ENCODE peak calls at places on chromosomes 6 and 20, in eight cellular contexts. One of them, this sample, is unnamed.

GRCh38 chr20:51650685-51651134 is 108.2 kb upstream of the NFATC2 start:
- DNase-seq in endothelial cell: no peak
- DNase-seq in GM10248: no peak
- DNase-seq in heart right ventricle: no peak
- DNase-seq in PC-3: peak; percentile 73
- DNase-seq in progenitor cell of endocrine pancreas: no peak
- DNase-seq in AG09319: no peak
- DNase-seq in H1: no peak
- DNase-seq in this sample: no peak

GRCh38 chr6:9103876-9104521 is 668.7 kb upstream of the SLC35B3 start:
- DNase-seq in endothelial cell: no peak
- DNase-seq in GM10248: no peak
- DNase-seq in heart right ventricle: no peak
- DNase-seq in PC-3: no peak
- DNase-seq in progenitor cell of endocrine pancreas: no peak
- DNase-seq in AG09319: no peak
- DNase-seq in H1: no peak
- DNase-seq in this sample: no peak

GRCh38 chr6:105909084-105909483 is 177.1 kb upstream of the PRDM1 start:
- DNase-seq in endothelial cell: no peak
- DNase-seq in GM10248: no peak
- DNase-seq in heart right ventricle: no peak
- DNase-seq in PC-3: no peak
- DNase-seq in progenitor cell of endocrine pancreas: no peak
- DNase-seq in AG09319: no peak
- DNase-seq in H1: no peak
- DNase-seq in this sample: no peak

GRCh38 chr6:85403331-85404015 is 46.4 kb upstream of the NT5E start:
- DNase-seq in endothelial cell: no peak
- DNase-seq in GM10248: no peak
- DNase-seq in heart right ventricle: no peak
- DNase-seq in PC-3: peak; percentile 77
- DNase-seq in progenitor cell of endocrine pancreas: no peak
- DNase-seq in AG09319: no peak
- DNase-seq in H1: no peak
- DNase-seq in this sample: no peak

GRCh38 chr6:33241968-33242367 is 29.7 kb downstream of the VPS52 start:
- DNase-seq in endothelial cell: no peak
- DNase-seq in GM10248: no peak
- DNase-seq in heart right ventricle: no peak
- DNase-seq in PC-3: no peak
- DNase-seq in progenitor cell of endocrine pancreas: no peak
- DNase-seq in AG09319: no peak
- DNase-seq in H1: no peak
- DNase-seq in this sample: no peak

GRCh38 chr6:166565084-166565651 is 21.3 kb downstream of the RAMACL start:
- DNase-seq in endothelial cell: no peak
- DNase-seq in GM10248: no peak
- DNase-seq in heart right ventricle: peak; percentile 46
- DNase-seq in PC-3: no peak
- DNase-seq in progenitor cell of endocrine pancreas: no peak
- DNase-seq in AG09319: no peak
- DNase-seq in H1: no peak
- DNase-seq in this sample: no peak

GRCh38 chr20:11379257-11380011 is 538.3 kb upstream of the BTBD3 start:
- DNase-seq in endothelial cell: no peak
- DNase-seq in GM10248: no peak
- DNase-seq in heart right ventricle: no peak
- DNase-seq in PC-3: no peak
- DNase-seq in progenitor cell of endocrine pancreas: peak; percentile 20
- DNase-seq in AG09319: no peak
- DNase-seq in H1: peak; percentile 80
- DNase-seq in this sample: no peak

GRCh38 chr6:130903602-130904001 is 76.4 kb downstream of the SMLR1 start:
- DNase-seq in endothelial cell: no peak
- DNase-seq in GM10248: no peak
- DNase-seq in heart right ventricle: no peak
- DNase-seq in PC-3: no peak
- DNase-seq in progenitor cell of endocrine pancreas: no peak
- DNase-seq in AG09319: no peak
- DNase-seq in H1: no peak
- DNase-seq in this sample: no peak

GRCh38 chr6:37314117-37314802 is 39.5 kb upstream of the RNF8 start:
- DNase-seq in endothelial cell: no peak
- DNase-seq in GM10248: no peak
- DNase-seq in heart right ventricle: no peak
- DNase-seq in PC-3: no peak
- DNase-seq in progenitor cell of endocrine pancreas: no peak
- DNase-seq in AG09319: no peak
- DNase-seq in H1: no peak
- DNase-seq in this sample: no peak

GRCh38 chr6:132365319-132365907 is 35.9 kb downstream of the MOXD1 start:
- DNase-seq in endothelial cell: no peak
- DNase-seq in GM10248: peak; percentile 58
- DNase-seq in heart right ventricle: no peak
- DNase-seq in PC-3: no peak
- DNase-seq in progenitor cell of endocrine pancreas: no peak
- DNase-seq in AG09319: no peak
- DNase-seq in H1: no peak
- DNase-seq in this sample: no peak

GRCh38 chr20:51287628-51288413 is 254.7 kb downstream of the NFATC2 start:
- DNase-seq in endothelial cell: no peak
- DNase-seq in GM10248: no peak
- DNase-seq in heart right ventricle: no peak
- DNase-seq in PC-3: no peak
- DNase-seq in progenitor cell of endocrine pancreas: no peak
- DNase-seq in AG09319: no peak
- DNase-seq in H1: no peak
- DNase-seq in this sample: no peak

GRCh38 chr6:40740518-40740917 is 153.4 kb upstream of the LRFN2 start:
- DNase-seq in endothelial cell: no peak
- DNase-seq in GM10248: no peak
- DNase-seq in heart right ventricle: no peak
- DNase-seq in PC-3: no peak
- DNase-seq in progenitor cell of endocrine pancreas: no peak
- DNase-seq in AG09319: no peak
- DNase-seq in H1: no peak
- DNase-seq in this sample: no peak

GRCh38 chr20:10007747-10008146 is 27.0 kb upstream of the ANKEF1 start:
- DNase-seq in endothelial cell: no peak
- DNase-seq in GM10248: no peak
- DNase-seq in heart right ventricle: no peak
- DNase-seq in PC-3: no peak
- DNase-seq in progenitor cell of endocrine pancreas: no peak
- DNase-seq in AG09319: no peak
- DNase-seq in H1: no peak
- DNase-seq in this sample: no peak

GRCh38 chr20:25014816-25015215 is 22.3 kb upstream of the APMAP start:
- DNase-seq in endothelial cell: no peak
- DNase-seq in GM10248: no peak
- DNase-seq in heart right ventricle: no peak
- DNase-seq in PC-3: no peak
- DNase-seq in progenitor cell of endocrine pancreas: no peak
- DNase-seq in AG09319: no peak
- DNase-seq in H1: no peak
- DNase-seq in this sample: no peak

GRCh38 chr6:72826033-72826432 is 204.2 kb downstream of the KCNQ5 start:
- DNase-seq in endothelial cell: no peak
- DNase-seq in GM10248: no peak
- DNase-seq in heart right ventricle: no peak
- DNase-seq in PC-3: peak; percentile 68
- DNase-seq in progenitor cell of endocrine pancreas: no peak
- DNase-seq in AG09319: no peak
- DNase-seq in H1: no peak
- DNase-seq in this sample: no peak

GRCh38 chr20:1377341-1377871 is 15.4 kb downstream of the FKBP1A start:
- DNase-seq in endothelial cell: no peak
- DNase-seq in GM10248: no peak
- DNase-seq in heart right ventricle: no peak
- DNase-seq in PC-3: peak; percentile 55
- DNase-seq in progenitor cell of endocrine pancreas: no peak
- DNase-seq in AG09319: no peak
- DNase-seq in H1: no peak
- DNase-seq in this sample: no peak

GRCh38 chr20:56995635-56996075 is 270.8 kb downstream of the BMP7 start:
- DNase-seq in endothelial cell: peak; percentile 71
- DNase-seq in GM10248: peak; percentile 49
- DNase-seq in heart right ventricle: no peak
- DNase-seq in PC-3: peak; percentile 72
- DNase-seq in progenitor cell of endocrine pancreas: peak; percentile 41
- DNase-seq in AG09319: no peak
- DNase-seq in H1: peak; percentile 49
- DNase-seq in this sample: no peak

GRCh38 chr6:10633216-10633615 is 61.2 kb downstream of the C6orf52 start:
- DNase-seq in endothelial cell: no peak
- DNase-seq in GM10248: peak; percentile 60
- DNase-seq in heart right ventricle: no peak
- DNase-seq in PC-3: peak; percentile 95
- DNase-seq in progenitor cell of endocrine pancreas: no peak
- DNase-seq in AG09319: no peak
- DNase-seq in H1: no peak
- DNase-seq in this sample: no peak

GRCh38 chr6:92377137-92377536 is 1042.2 kb downstream of the EPHA7 start:
- DNase-seq in endothelial cell: no peak
- DNase-seq in GM10248: no peak
- DNase-seq in heart right ventricle: no peak
- DNase-seq in PC-3: no peak
- DNase-seq in progenitor cell of endocrine pancreas: no peak
- DNase-seq in AG09319: no peak
- DNase-seq in H1: no peak
- DNase-seq in this sample: no peak

GRCh38 chr20:13029687-13030510 is 21.1 kb downstream of the SPTLC3 start:
- DNase-seq in endothelial cell: no peak
- DNase-seq in GM10248: no peak
- DNase-seq in heart right ventricle: no peak
- DNase-seq in PC-3: peak; percentile 99
- DNase-seq in progenitor cell of endocrine pancreas: no peak
- DNase-seq in AG09319: peak; percentile 25
- DNase-seq in H1: peak; percentile 43
- DNase-seq in this sample: no peak

GRCh38 chr20:2713285-2713684 is 20.7 kb downstream of the EBF4 start:
- DNase-seq in endothelial cell: no peak
- DNase-seq in GM10248: no peak
- DNase-seq in heart right ventricle: no peak
- DNase-seq in PC-3: peak; percentile 46
- DNase-seq in progenitor cell of endocrine pancreas: no peak
- DNase-seq in AG09319: no peak
- DNase-seq in H1: no peak
- DNase-seq in this sample: no peak

DNA sequence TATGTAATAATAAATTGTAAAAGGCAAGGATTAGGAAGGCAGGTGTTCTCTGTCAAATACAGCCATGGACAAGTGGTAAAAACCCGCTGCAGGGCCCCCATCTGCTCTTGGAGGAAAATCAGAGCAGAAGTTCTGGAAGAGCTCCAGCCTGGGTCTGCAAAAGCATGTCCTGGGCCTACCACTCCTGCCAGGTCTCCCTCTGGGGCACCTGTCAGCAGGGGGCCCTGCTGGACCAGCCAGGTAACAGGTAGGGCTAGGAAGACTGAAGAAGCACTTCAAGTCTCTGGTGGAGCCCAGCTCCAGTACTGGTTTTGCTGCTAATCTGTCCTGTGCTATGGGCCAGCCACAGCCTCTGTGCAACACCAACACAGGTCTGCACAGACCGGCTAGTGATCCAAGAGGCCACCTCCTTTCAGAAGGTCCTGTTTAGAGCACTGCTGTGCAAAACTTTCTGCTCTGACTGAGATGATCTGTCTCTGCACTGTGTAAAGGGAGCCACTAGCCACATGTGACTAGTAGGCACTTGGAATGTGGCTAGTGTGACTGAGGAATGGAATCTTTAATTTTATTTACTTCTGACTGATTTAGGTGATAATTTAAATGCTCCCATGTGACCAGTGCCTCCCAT is 30.2 kb downstream of the RRBP1 start:
- DNase-seq in endothelial cell: no peak
- DNase-seq in GM10248: no peak
- DNase-seq in heart right ventricle: no peak
- DNase-seq in PC-3: peak; percentile 62
- DNase-seq in progenitor cell of endocrine pancreas: no peak
- DNase-seq in AG09319: no peak
- DNase-seq in H1: no peak
- DNase-seq in this sample: no peak
- TF ChIP-seq CTCF in endothelial cell: no peak
- TF ChIP-seq CTCF in GM10248: peak; percentile 23
- TF ChIP-seq CTCF in heart right ventricle: no peak
- TF ChIP-seq CTCF in PC-3: peak; percentile 64
- TF ChIP-seq CTCF in progenitor cell of endocrine pancreas: peak; percentile 37
- TF ChIP-seq CTCF in AG09319: no peak
- TF ChIP-seq CTCF in H1: no peak
- TF ChIP-seq CTCF in this sample: no peak

GRCh38 chr6:1596088-1596852 is 13.4 kb upstream of the FOXC1 start:
- DNase-seq in endothelial cell: peak; percentile 76
- DNase-seq in GM10248: peak; percentile 83
- DNase-seq in heart right ventricle: peak; percentile 58
- DNase-seq in PC-3: peak; percentile 66
- DNase-seq in progenitor cell of endocrine pancreas: peak; percentile 65
- DNase-seq in AG09319: no peak
- DNase-seq in H1: no peak
- DNase-seq in this sample: peak; percentile 65
- TF ChIP-seq CTCF in endothelial cell: peak; percentile 94
- TF ChIP-seq CTCF in GM10248: peak; percentile 91
- TF ChIP-seq CTCF in heart right ventricle: peak; percentile 91
- TF ChIP-seq CTCF in PC-3: peak; percentile 93
- TF ChIP-seq CTCF in progenitor cell of endocrine pancreas: peak; percentile 94
- TF ChIP-seq CTCF in AG09319: peak; percentile 88
- TF ChIP-seq CTCF in H1: peak; percentile 94
- TF ChIP-seq CTCF in this sample: peak; percentile 86

GRCh38 chr20:22385602-22386299 is 198.6 kb downstream of the FOXA2 start:
- DNase-seq in endothelial cell: no peak
- DNase-seq in GM10248: no peak
- DNase-seq in heart right ventricle: no peak
- DNase-seq in PC-3: peak; percentile 60
- DNase-seq in progenitor cell of endocrine pancreas: no peak
- DNase-seq in AG09319: no peak
- DNase-seq in H1: no peak
- DNase-seq in this sample: no peak
- TF ChIP-seq CTCF in endothelial cell: no peak
- TF ChIP-seq CTCF in GM10248: no peak
- TF ChIP-seq CTCF in heart right ventricle: no peak
- TF ChIP-seq CTCF in PC-3: peak; percentile 84
- TF ChIP-seq CTCF in progenitor cell of endocrine pancreas: peak; percentile 43
- TF ChIP-seq CTCF in AG09319: peak; percentile 15
- TF ChIP-seq CTCF in H1: peak; percentile 54
- TF ChIP-seq CTCF in this sample: no peak

GRCh38 chr6:27178001-27178730 is 69.3 kb upstream of the PRSS16 start:
- DNase-seq in endothelial cell: peak; percentile 48
- DNase-seq in GM10248: peak; percentile 24
- DNase-seq in heart right ventricle: peak; percentile 22
- DNase-seq in PC-3: peak; percentile 86
- DNase-seq in progenitor cell of endocrine pancreas: peak; percentile 22
- DNase-seq in AG09319: peak; percentile 71
- DNase-seq in H1: no peak
- DNase-seq in this sample: peak; percentile 44
- TF ChIP-seq CTCF in endothelial cell: no peak
- TF ChIP-seq CTCF in GM10248: no peak
- TF ChIP-seq CTCF in heart right ventricle: no peak
- TF ChIP-seq CTCF in PC-3: no peak
- TF ChIP-seq CTCF in progenitor cell of endocrine pancreas: no peak
- TF ChIP-seq CTCF in AG09319: no peak
- TF ChIP-seq CTCF in H1: no peak
- TF ChIP-seq CTCF in this sample: peak; percentile 23

GRCh38 chr6:63764318-63764916 is 128.8 kb downstream of the PHF3 start:
- DNase-seq in endothelial cell: no peak
- DNase-seq in GM10248: no peak
- DNase-seq in heart right ventricle: no peak
- DNase-seq in PC-3: peak; percentile 74
- DNase-seq in progenitor cell of endocrine pancreas: no peak
- DNase-seq in AG09319: peak; percentile 2
- DNase-seq in H1: no peak
- DNase-seq in this sample: no peak
- TF ChIP-seq CTCF in endothelial cell: peak; percentile 92
- TF ChIP-seq CTCF in GM10248: peak; percentile 48
- TF ChIP-seq CTCF in heart right ventricle: peak; percentile 47
- TF ChIP-seq CTCF in PC-3: peak; percentile 53
- TF ChIP-seq CTCF in progenitor cell of endocrine pancreas: peak; percentile 81
- TF ChIP-seq CTCF in AG09319: peak; percentile 22
- TF ChIP-seq CTCF in H1: no peak
- TF ChIP-seq CTCF in this sample: peak; percentile 74